ENCODE peak calls at places on chromosomes 3 and 15, in five cellular contexts. One of them, this sample, is unnamed.

GRCh38 chr3:198080521-198081384 is 120.7 kb downstream of the LMLN start:
- DNase-seq in GM23248: peak
- DNase-seq in mesendoderm: peak
- DNase-seq in transverse colon: peak
- DNase-seq in upper lobe of right lung: peak
- DNase-seq in this sample: peak

GRCh38 chr3:44721231-44722102 is 8.0 kb upstream of the ZNF501 start:
- DNase-seq in upper lobe of right lung: no peak
- DNase-seq in GM23248: peak
- DNase-seq in mesendoderm: peak
- DNase-seq in transverse colon: no peak
- DNase-seq in this sample: no peak

GRCh38 chr3:66480666-66481065 is 20.2 kb downstream of the LRIG1 start:
- DNase-seq in upper lobe of right lung: no peak
- DNase-seq in GM23248: peak
- DNase-seq in mesendoderm: no peak
- DNase-seq in transverse colon: no peak
- DNase-seq in this sample: no peak

GRCh38 chr3:110925804-110926203 is 145.8 kb upstream of the NECTIN3 start:
- DNase-seq in mesendoderm: no peak
- DNase-seq in upper lobe of right lung: no peak
- DNase-seq in GM23248: no peak
- DNase-seq in transverse colon: no peak
- DNase-seq in this sample: no peak

GRCh38 chr3:192169332-192169915 is 557.9 kb downstream of the FGF12 start:
- DNase-seq in transverse colon: no peak
- DNase-seq in GM23248: no peak
- DNase-seq in mesendoderm: no peak
- DNase-seq in upper lobe of right lung: no peak
- DNase-seq in this sample: no peak

GRCh38 chr3:71128951-71129350 is 454.6 kb downstream of the FOXP1 start:
- DNase-seq in transverse colon: no peak
- DNase-seq in mesendoderm: no peak
- DNase-seq in GM23248: no peak
- DNase-seq in upper lobe of right lung: no peak
- DNase-seq in this sample: no peak

GRCh38 chr3:117168896-117169295 is 459.3 kb downstream of the TUSC7 start:
- DNase-seq in mesendoderm: no peak
- DNase-seq in upper lobe of right lung: no peak
- DNase-seq in GM23248: no peak
- DNase-seq in transverse colon: no peak
- DNase-seq in this sample: no peak

GRCh38 chr15:42493694-42494093 is 1.7 kb upstream of the SNAP23 start:
- DNase-seq in transverse colon: no peak
- DNase-seq in GM23248: no peak
- DNase-seq in mesendoderm: no peak
- DNase-seq in upper lobe of right lung: no peak
- DNase-seq in this sample: no peak

GRCh38 chr15:79846539-79846938 is 50.3 kb downstream of the MTHFS start:
- DNase-seq in GM23248: no peak
- DNase-seq in transverse colon: no peak
- DNase-seq in upper lobe of right lung: no peak
- DNase-seq in mesendoderm: no peak
- DNase-seq in this sample: no peak

GRCh38 chr3:173396191-173397041 is 1.1 kb upstream of the NLGN1 start:
- DNase-seq in transverse colon: no peak
- DNase-seq in GM23248: peak
- DNase-seq in mesendoderm: peak
- DNase-seq in upper lobe of right lung: no peak
- DNase-seq in this sample: no peak

GRCh38 chr15:52523646-52524045 is 5.0 kb downstream of the MYO5A start:
- DNase-seq in upper lobe of right lung: no peak
- DNase-seq in GM23248: peak
- DNase-seq in mesendoderm: no peak
- DNase-seq in transverse colon: no peak
- DNase-seq in this sample: no peak

GRCh38 chr15:51074926-51075325 is 19.8 kb downstream of the TNFAIP8L3 start:
- DNase-seq in upper lobe of right lung: no peak
- DNase-seq in GM23248: no peak
- DNase-seq in transverse colon: no peak
- DNase-seq in mesendoderm: no peak
- DNase-seq in this sample: no peak

GRCh38 chr15:75928680-75929608 is 25.3 kb downstream of the FBXO22 start:
- DNase-seq in upper lobe of right lung: no peak
- DNase-seq in GM23248: peak
- DNase-seq in mesendoderm: peak
- DNase-seq in transverse colon: peak
- DNase-seq in this sample: no peak

GRCh38 chr3:179949428-179949827 is 87.3 kb downstream of the PEX5L start:
- DNase-seq in upper lobe of right lung: no peak
- DNase-seq in transverse colon: no peak
- DNase-seq in mesendoderm: no peak
- DNase-seq in GM23248: no peak
- DNase-seq in this sample: no peak

GRCh38 chr3:107981471-107982111 is 109.2 kb downstream of the CD47 start:
- DNase-seq in upper lobe of right lung: no peak
- DNase-seq in GM23248: peak
- DNase-seq in mesendoderm: no peak
- DNase-seq in transverse colon: no peak
- DNase-seq in this sample: no peak

GRCh38 chr3:187986514-187986934 is 167.4 kb upstream of the LPP start:
- DNase-seq in upper lobe of right lung: no peak
- DNase-seq in mesendoderm: peak
- DNase-seq in transverse colon: no peak
- DNase-seq in GM23248: peak
- DNase-seq in this sample: peak

GRCh38 chr3:61526307-61526706 is 35.1 kb upstream of the PTPRG start:
- DNase-seq in transverse colon: no peak
- DNase-seq in upper lobe of right lung: no peak
- DNase-seq in mesendoderm: no peak
- DNase-seq in GM23248: no peak
- DNase-seq in this sample: no peak

GRCh38 chr15:60423540-60423939 is 25.8 kb upstream of the ANXA2 start:
- DNase-seq in mesendoderm: peak
- DNase-seq in transverse colon: no peak
- DNase-seq in GM23248: peak
- DNase-seq in upper lobe of right lung: no peak
- DNase-seq in this sample: peak

GRCh38 chr3:3798641-3799113 is 554 bp upstream of the LRRN1 start:
- DNase-seq in upper lobe of right lung: peak
- DNase-seq in GM23248: peak
- DNase-seq in transverse colon: peak
- DNase-seq in mesendoderm: peak
- DNase-seq in this sample: no peak

GRCh38 chr3:3801510-3801841 is 2.2 kb downstream of the LRRN1 start:
- DNase-seq in upper lobe of right lung: no peak
- DNase-seq in transverse colon: no peak
- DNase-seq in GM23248: no peak
- DNase-seq in mesendoderm: peak
- DNase-seq in this sample: no peak

GRCh38 chr3:3800685-3801509 is 1.7 kb downstream of the LRRN1 start:
- DNase-seq in transverse colon: no peak
- DNase-seq in mesendoderm: peak
- DNase-seq in GM23248: peak
- DNase-seq in upper lobe of right lung: peak
- DNase-seq in this sample: no peak

GRCh38 chr3:3800076-3800448 is 831 bp downstream of the LRRN1 start:
- DNase-seq in mesendoderm: peak
- DNase-seq in GM23248: no peak
- DNase-seq in upper lobe of right lung: peak
- DNase-seq in transverse colon: no peak
- DNase-seq in this sample: no peak

DNA sequence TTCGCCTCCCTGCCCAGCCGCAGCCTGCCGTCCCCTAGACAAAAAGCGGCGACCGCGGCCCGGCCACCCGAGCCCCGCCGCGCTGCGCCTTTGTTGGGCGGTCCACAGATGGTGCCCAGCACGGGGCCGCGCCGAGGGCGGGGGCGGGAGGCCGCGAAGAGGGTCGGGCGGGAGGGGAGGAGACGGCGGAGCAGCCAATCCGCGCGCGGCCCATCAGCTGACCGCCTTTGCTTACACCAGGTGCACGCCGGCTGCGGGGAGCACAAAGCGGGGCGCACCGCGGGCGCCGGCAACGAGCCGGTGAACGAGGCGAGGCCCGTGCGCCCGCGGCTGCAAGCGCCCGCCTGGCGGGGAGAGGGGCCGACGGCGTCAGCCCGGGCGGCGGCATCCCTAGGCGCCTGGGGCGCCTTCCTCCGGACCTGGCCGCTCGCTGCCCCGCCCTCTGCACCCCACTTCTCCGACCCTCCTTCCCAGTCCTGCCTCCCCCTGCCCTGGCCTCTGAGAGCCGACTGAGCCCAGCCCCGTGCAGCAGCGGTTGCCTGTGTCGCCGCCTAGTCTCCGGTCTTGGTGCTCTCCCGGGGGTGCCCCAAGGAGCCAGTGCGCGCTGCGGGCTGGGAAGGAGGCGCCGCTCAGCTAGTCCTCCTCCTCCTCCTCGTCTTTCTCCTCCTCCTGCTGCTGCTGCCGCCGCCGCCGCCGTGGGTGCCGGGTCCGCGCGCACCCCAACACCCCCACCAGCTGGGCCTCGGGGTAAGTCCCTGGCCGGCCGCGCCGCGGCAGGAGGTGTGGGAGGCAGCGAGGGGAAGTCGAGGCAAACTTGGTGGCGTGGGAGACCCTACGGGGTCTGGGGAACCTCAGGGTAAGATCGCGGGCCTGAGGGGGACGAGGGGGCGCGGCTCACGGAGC is at the start of gene LRRN1:
- DNase-seq in GM23248: peak
- DNase-seq in upper lobe of right lung: peak
- DNase-seq in transverse colon: peak
- DNase-seq in mesendoderm: peak
- DNase-seq in this sample: no peak
- H3K27ac ChIP-seq in GM23248: no peak
- H3K27ac ChIP-seq in upper lobe of right lung: no peak
- H3K27ac ChIP-seq in transverse colon: no peak
- H3K27ac ChIP-seq in mesendoderm: peak
- H3K27ac ChIP-seq in this sample: no peak

GRCh38 chr15:67915374-67916050 is 75.7 kb upstream of the RNU6-1 start:
- DNase-seq in transverse colon: peak
- DNase-seq in GM23248: no peak
- DNase-seq in mesendoderm: peak
- DNase-seq in upper lobe of right lung: peak
- DNase-seq in this sample: peak
- H3K4me3 ChIP-seq in transverse colon: no peak
- H3K4me3 ChIP-seq in GM23248: no peak
- H3K4me3 ChIP-seq in mesendoderm: no peak
- H3K4me3 ChIP-seq in upper lobe of right lung: no peak
- H3K4me3 ChIP-seq in this sample: no peak

DNA sequence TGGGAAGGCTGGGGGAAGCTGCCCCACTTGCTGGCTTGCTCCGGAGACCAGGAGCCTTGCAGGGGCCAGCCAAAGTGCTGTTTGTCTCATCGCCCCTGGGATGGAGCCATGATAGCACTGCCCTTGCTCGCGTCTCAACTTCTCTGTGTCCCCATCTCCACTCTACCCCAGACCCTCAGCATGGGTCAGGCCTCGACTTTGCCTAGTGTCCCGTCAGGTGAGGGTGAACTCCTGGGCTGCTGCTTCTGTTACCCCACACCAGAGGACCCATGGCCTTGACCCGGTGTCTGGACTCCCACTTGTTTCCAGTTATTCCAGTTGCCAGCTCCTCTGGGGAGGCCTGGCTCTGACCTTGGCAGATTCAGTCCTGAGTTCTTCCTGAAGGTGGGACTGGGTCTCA is 36.5 kb upstream of the DUSP7 start:
- DNase-seq in transverse colon: no peak
- DNase-seq in mesendoderm: no peak
- DNase-seq in GM23248: no peak
- DNase-seq in upper lobe of right lung: peak
- DNase-seq in this sample: no peak
- H3K27ac ChIP-seq in transverse colon: no peak
- H3K27ac ChIP-seq in mesendoderm: no peak
- H3K27ac ChIP-seq in GM23248: no peak
- H3K27ac ChIP-seq in upper lobe of right lung: no peak
- H3K27ac ChIP-seq in this sample: peak

GRCh38 chr15:40251455-40252140 is 12.7 kb downstream of the PAK6 start:
- DNase-seq in upper lobe of right lung: peak
- DNase-seq in mesendoderm: no peak
- DNase-seq in transverse colon: no peak
- DNase-seq in GM23248: no peak
- DNase-seq in this sample: no peak
- H3K4me3 ChIP-seq in upper lobe of right lung: peak
- H3K4me3 ChIP-seq in mesendoderm: no peak
- H3K4me3 ChIP-seq in transverse colon: no peak
- H3K4me3 ChIP-seq in GM23248: no peak
- H3K4me3 ChIP-seq in this sample: no peak

GRCh38 chr15:59138243-59138642 is 33.3 kb downstream of the CCNB2 start:
- DNase-seq in mesendoderm: peak
- DNase-seq in transverse colon: peak
- DNase-seq in GM23248: peak
- DNase-seq in upper lobe of right lung: peak
- DNase-seq in this sample: peak

GRCh38 chr15:59137566-59137965 is 32.6 kb downstream of the CCNB2 start:
- DNase-seq in mesendoderm: no peak
- DNase-seq in transverse colon: no peak
- DNase-seq in upper lobe of right lung: no peak
- DNase-seq in GM23248: no peak
- DNase-seq in this sample: no peak

GRCh38 chr15:59143281-59143680 is 38.3 kb downstream of the CCNB2 start:
- DNase-seq in transverse colon: no peak
- DNase-seq in upper lobe of right lung: no peak
- DNase-seq in GM23248: no peak
- DNase-seq in mesendoderm: no peak
- DNase-seq in this sample: no peak

DNA sequence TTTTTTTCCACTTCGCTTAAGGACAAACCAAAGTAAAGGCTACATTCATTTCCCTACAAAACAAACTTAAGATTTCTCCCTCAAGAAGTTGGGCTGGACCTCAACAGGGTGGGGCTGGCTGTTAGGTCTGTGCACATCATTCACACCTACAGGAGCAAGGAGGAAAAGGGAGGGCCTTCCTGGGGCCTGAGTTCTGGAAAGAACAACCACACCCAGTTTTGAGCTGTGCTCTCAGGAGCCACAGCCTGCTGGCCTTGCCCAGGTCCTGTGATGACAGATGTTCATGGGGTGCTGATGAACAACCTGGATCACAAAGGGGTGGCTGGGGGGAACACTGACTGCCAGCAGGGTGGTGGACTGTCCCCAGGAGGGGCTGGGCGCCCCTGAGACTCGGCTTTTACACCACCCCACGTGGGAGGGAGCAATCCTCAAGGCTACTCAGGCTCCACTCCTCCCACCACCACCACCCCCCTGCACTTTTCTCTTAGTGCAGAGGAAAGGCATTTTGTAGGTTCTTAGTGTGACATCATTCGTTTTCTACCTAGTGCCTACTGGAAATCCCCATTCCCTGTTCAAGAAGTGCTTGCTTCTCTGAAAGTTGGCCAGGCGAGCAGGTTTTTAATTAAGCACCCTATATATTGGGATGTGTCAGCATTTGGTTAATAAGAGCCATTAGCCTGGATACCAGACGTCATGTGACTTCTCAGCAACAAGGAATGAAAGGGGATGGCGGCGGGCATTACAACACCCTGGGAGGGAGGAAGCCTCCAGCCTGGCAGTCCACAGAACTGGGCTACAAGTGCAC is 35.7 kb downstream of the CCNB2 start:
- DNase-seq in mesendoderm: peak
- DNase-seq in transverse colon: peak
- DNase-seq in upper lobe of right lung: no peak
- DNase-seq in GM23248: no peak
- DNase-seq in this sample: no peak
- H3K27ac ChIP-seq in mesendoderm: no peak
- H3K27ac ChIP-seq in transverse colon: no peak
- H3K27ac ChIP-seq in upper lobe of right lung: no peak
- H3K27ac ChIP-seq in GM23248: no peak
- H3K27ac ChIP-seq in this sample: no peak